ENCODE peak calls at places on chromosomes 2 and 18, in ten cellular contexts. Z is mesothelial cell of epicardium, L is A549, Q is ascending aorta, X is choroid plexus epithelial cell, N is astrocyte of the spinal cord, S is colonic mucosa, R is cardiac muscle cell, P is HFFc6, O is GM12864. A is an unnamed sample.
A peak's percentile ranks its signal among the peaks of the same experiment; 100 is the strongest.

GRCh38 chr2:209977386-209978239 is 24.8 kb upstream of the RPE start:
- DNase-seq in P (peak; percentile 17), N (peak; percentile 50), X (peak; percentile 70), Z (no peak), S (no peak), Q (no peak), R (peak; percentile 60), L (peak; percentile 44), O (peak; percentile 1), A (no peak)

GRCh38 chr2:40955635-40956034 is 503.7 kb upstream of the SLC8A1 start:
- DNase-seq in L (no peak), Z (no peak), N (peak; percentile 11), S (no peak), O (no peak), P (no peak), X (peak; percentile 42), Q (no peak), R (no peak), A (no peak)

GRCh38 chr2:20611077-20611843 is 39.6 kb downstream of the HS1BP3 start:
- DNase-seq in L (no peak), Q (peak; percentile 93), Z (peak; percentile 19), R (peak; percentile 99), S (peak; percentile 42), N (peak; percentile 97), O (no peak), X (peak; percentile 99), P (peak; percentile 92), A (no peak)

GRCh38 chr2:9954136-9954535 is 2.6 kb downstream of the GRHL1 start:
- DNase-seq in Q (no peak), R (no peak), P (no peak), N (no peak), O (no peak), L (no peak), X (no peak), S (no peak), Z (no peak), A (no peak)

GRCh38 chr2:32166115-32166549 is 468 bp downstream of the SLC30A6 start:
- DNase-seq in R (no peak), X (no peak), L (no peak), P (no peak), Z (no peak), Q (no peak), S (no peak), O (no peak), N (no peak), A (no peak)

GRCh38 chr2:205427112-205427511 is 255.2 kb upstream of the NRP2 start:
- DNase-seq in P (peak; percentile 20), Z (no peak), N (peak; percentile 54), S (no peak), R (peak; percentile 46), X (peak; percentile 80), O (no peak), Q (no peak), L (no peak), A (no peak)

GRCh38 chr2:102837626-102838198 is 75.9 kb downstream of the TMEM182 start:
- DNase-seq in R (no peak), S (no peak), Z (no peak), L (no peak), Q (no peak), O (no peak), X (no peak), P (no peak), N (no peak), A (no peak)

GRCh38 chr2:84870306-84870705 is 10.6 kb downstream of the TRABD2A start:
- DNase-seq in S (no peak), N (no peak), R (no peak), Q (peak; percentile 51), P (no peak), X (no peak), L (no peak), Z (no peak), O (no peak), A (no peak)

GRCh38 chr18:21111351-21112139 is at the start of gene ROCK1:
- DNase-seq in N (peak; percentile 98), P (peak; percentile 97), S (peak; percentile 99), L (peak; percentile 93), Z (peak; percentile 98), X (peak; percentile 99), R (peak; percentile 98), Q (peak; percentile 99), O (peak; percentile 86), A (peak; percentile 98)

GRCh38 chr18:21112543-21113105 is 1.0 kb upstream of the ROCK1 start:
- DNase-seq in X (no peak), Z (no peak), R (peak; percentile 17), N (no peak), Q (no peak), P (no peak), O (no peak), L (no peak), S (no peak), A (no peak)

GRCh38 chr18:21117385-21118135 is 5.9 kb upstream of the ROCK1 start:
- DNase-seq in Z (no peak), R (peak; percentile 80), N (peak; percentile 84), S (no peak), O (no peak), Q (no peak), L (no peak), P (peak; percentile 82), X (peak; percentile 86), A (no peak)

GRCh38 chr18:21112140-21112473 is 494 bp upstream of the ROCK1 start:
- DNase-seq in R (no peak), Q (no peak), X (no peak), Z (no peak), N (no peak), O (no peak), L (no peak), P (no peak), S (no peak), A (no peak)

DNA sequence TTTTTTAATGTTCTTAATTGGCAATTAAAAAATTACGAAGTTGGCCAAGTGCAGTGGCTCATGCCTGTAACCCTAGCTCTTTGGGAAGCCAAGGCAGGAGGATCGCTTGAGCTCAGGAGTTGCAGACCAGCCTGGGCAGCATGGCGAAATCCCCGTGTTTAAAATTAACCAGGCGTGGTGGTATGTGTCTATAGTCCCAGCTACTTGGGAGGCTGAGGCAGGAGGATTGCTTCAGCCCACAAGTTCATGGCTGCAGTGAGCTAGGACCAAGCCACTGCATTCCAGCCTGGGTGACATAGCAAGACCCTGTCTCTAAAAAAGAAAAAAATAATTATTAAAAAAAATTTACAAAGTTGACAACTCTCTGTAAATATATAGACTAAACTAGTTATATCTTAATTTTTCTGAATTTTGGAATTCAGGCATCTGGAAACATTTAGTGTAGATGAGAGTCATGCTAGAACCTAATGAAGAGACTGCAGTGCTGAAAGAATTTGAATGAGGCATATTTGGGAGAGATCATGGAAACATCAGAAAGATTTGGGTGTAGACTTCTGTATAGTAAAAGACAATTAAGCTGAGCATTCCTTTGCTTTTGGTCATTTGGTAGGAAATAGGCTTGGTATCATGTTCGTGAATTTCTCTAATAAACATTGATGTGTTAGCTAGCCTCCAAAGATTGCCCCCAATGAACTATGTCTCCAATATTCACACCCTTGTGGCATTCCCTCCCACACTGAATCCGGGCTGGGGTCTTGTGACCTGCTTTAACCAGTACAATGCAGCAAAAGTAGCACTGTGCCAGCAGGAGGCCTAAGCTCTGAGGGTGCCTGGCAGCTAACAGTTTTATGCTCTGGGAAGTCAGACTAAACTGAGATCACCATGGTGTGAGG is 4.2 kb upstream of the ROCK1 start:
- DNase-seq in Z (no peak), N (peak; percentile 57), R (peak; percentile 13), P (peak; percentile 92), Q (no peak), L (no peak), S (no peak), O (no peak), X (peak; percentile 86), A (no peak)
- TF ChIP-seq CTCF in Z (no peak), N (no peak), R (no peak), P (peak; percentile 51), Q (no peak), L (no peak), S (no peak), O (no peak), X (peak; percentile 15), A (no peak)

GRCh38 chr2:18742382-18742781 is 153.0 kb upstream of the NT5C1B start:
- DNase-seq in S (no peak), Z (no peak), L (no peak), R (peak; percentile 35), O (no peak), P (no peak), Q (no peak), N (no peak), X (no peak), A (no peak)
- TF ChIP-seq CTCF in S (no peak), Z (no peak), L (no peak), R (peak; percentile 17), O (no peak), P (no peak), Q (no peak), N (peak; percentile 23), X (peak; percentile 19), A (no peak)

GRCh38 chr2:112273349-112273748 is 2.0 kb upstream of the ZC3H6 start:
- DNase-seq in O (no peak), R (no peak), Z (no peak), S (no peak), L (no peak), X (no peak), Q (no peak), N (no peak), P (no peak), A (no peak)

GRCh38 chr2:112272669-112273068 is 2.7 kb upstream of the ZC3H6 start:
- DNase-seq in Q (no peak), N (no peak), P (no peak), L (no peak), R (no peak), X (no peak), Z (no peak), S (no peak), O (no peak), A (no peak)

GRCh38 chr2:112262876-112263275 is 8.0 kb upstream of the ZC3H8 start:
- DNase-seq in R (no peak), Q (no peak), Z (no peak), O (no peak), L (no peak), N (no peak), S (no peak), X (no peak), P (no peak), A (no peak)

DNA sequence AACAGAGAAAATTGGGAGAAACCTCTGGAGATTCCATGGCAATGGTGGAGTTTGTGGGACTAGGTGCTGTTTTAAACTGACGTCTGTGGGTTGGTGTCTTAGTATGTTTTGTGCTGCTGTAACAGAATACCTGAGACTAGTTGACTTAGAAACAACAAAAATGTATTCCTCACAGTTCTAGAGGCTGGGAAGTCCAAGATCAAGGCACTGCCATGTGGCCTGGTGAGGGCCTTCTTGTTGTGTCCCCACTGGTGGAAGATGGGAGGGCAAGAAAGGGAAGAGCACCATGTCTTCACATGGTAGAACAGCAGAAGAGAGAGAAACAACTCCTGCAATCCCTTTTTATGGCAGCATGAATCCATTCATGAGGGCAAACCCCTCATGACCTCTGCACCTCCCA is 6.8 kb upstream of the ZC3H6 start:
- DNase-seq in X (no peak), R (no peak), Q (no peak), Z (no peak), P (no peak), O (no peak), S (no peak), L (no peak), N (no peak), A (no peak)
- TF ChIP-seq CTCF in X (no peak), R (no peak), Q (no peak), Z (no peak), P (no peak), O (no peak), S (no peak), L (no peak), N (no peak), A (no peak)

GRCh38 chr2:68905116-68905515 is 33.9 kb upstream of the BMP10 start:
- DNase-seq in R (no peak), S (no peak), L (no peak), X (no peak), O (no peak), Z (no peak), Q (no peak), P (no peak), N (no peak), A (no peak)

GRCh38 chr2:68901561-68901960 is 30.4 kb upstream of the BMP10 start:
- DNase-seq in X (no peak), O (no peak), P (no peak), Z (no peak), L (no peak), Q (no peak), R (no peak), N (no peak), S (no peak), A (no peak)

GRCh38 chr2:68901199-68901515 is 30.0 kb upstream of the BMP10 start:
- DNase-seq in Z (no peak), L (no peak), Q (no peak), X (peak; percentile 62), P (no peak), S (no peak), O (no peak), R (peak; percentile 58), N (no peak), A (no peak)

DNA sequence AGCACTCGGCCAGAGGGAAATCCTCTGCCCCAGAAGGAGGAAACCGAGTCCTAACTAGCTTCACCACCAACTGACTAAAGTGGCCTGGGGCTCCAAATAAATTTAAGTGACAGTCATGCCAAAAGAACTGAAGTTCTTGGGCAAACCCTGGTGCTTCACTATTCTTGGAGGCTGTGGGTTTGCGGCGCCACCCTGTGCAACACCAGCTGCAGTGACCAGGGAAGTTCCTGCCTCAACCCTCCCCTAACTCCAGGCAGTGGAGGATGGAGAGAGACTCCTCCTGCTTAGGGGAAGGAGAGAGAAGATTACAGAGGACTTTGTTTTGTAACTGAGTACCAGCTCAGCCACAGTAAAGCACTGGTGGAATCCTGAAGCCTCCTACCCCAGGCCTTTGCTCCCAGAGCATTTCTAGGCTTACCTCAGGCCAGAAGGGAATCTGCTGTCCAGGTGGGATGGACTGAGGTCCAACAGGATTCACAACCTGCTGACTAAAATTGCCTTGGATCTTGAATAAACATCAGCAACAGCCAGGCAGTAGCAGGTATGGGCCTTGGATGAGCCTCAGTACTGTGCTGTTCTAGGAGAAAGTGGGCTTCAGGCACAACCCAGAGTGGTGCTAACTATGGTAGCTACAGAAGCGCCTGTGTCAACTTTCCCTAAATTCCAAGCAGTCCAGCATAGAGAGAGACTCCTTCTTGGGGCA is 29.4 kb upstream of the BMP10 start:
- DNase-seq in L (no peak), S (no peak), Q (no peak), O (no peak), X (peak; percentile 10), P (no peak), N (no peak), Z (no peak), R (peak; percentile 17), A (no peak)
- TF ChIP-seq CTCF in L (no peak), S (no peak), Q (no peak), O (no peak), X (peak; percentile 31), P (no peak), N (no peak), Z (no peak), R (no peak), A (no peak)